ENCODE peak calls at places on chromosomes 6 and 20, in eight cellular contexts. One of them, this sample, is unnamed.

GRCh38 chr6:158911746-158912158 is 88.2 kb downstream of the RSPH3 start:
- DNase-seq in AG10803: no peak
- DNase-seq in neural crest cell: no peak
- DNase-seq in AG04450: no peak
- DNase-seq in psoas muscle: no peak
- DNase-seq in fibroblast of pulmonary artery: no peak
- DNase-seq in H9: no peak
- DNase-seq in CD8-positive, alpha-beta T cell: no peak
- DNase-seq in this sample: no peak

GRCh38 chr20:53163486-53163885 is 191.3 kb downstream of the TSHZ2 start:
- DNase-seq in psoas muscle: peak
- DNase-seq in neural crest cell: no peak
- DNase-seq in AG04450: no peak
- DNase-seq in fibroblast of pulmonary artery: peak
- DNase-seq in CD8-positive, alpha-beta T cell: no peak
- DNase-seq in AG10803: peak
- DNase-seq in H9: no peak
- DNase-seq in this sample: no peak

GRCh38 chr20:36275011-36275410 is 31.1 kb upstream of the DLGAP4 start:
- DNase-seq in neural crest cell: no peak
- DNase-seq in AG10803: no peak
- DNase-seq in AG04450: no peak
- DNase-seq in H9: no peak
- DNase-seq in psoas muscle: no peak
- DNase-seq in fibroblast of pulmonary artery: no peak
- DNase-seq in CD8-positive, alpha-beta T cell: no peak
- DNase-seq in this sample: no peak

GRCh38 chr6:46353450-46353998 is 137.7 kb downstream of the RCAN2 start:
- DNase-seq in psoas muscle: no peak
- DNase-seq in fibroblast of pulmonary artery: no peak
- DNase-seq in AG04450: no peak
- DNase-seq in CD8-positive, alpha-beta T cell: no peak
- DNase-seq in AG10803: no peak
- DNase-seq in H9: no peak
- DNase-seq in neural crest cell: no peak
- DNase-seq in this sample: no peak

GRCh38 chr6:168035661-168036616 is 38.5 kb downstream of the KIF25 start:
- DNase-seq in fibroblast of pulmonary artery: peak
- DNase-seq in AG10803: peak
- DNase-seq in CD8-positive, alpha-beta T cell: no peak
- DNase-seq in neural crest cell: no peak
- DNase-seq in H9: no peak
- DNase-seq in psoas muscle: no peak
- DNase-seq in AG04450: no peak
- DNase-seq in this sample: no peak

GRCh38 chr6:129276986-129277385 is 394.0 kb downstream of the LAMA2 start:
- DNase-seq in H9: no peak
- DNase-seq in AG10803: no peak
- DNase-seq in neural crest cell: no peak
- DNase-seq in CD8-positive, alpha-beta T cell: no peak
- DNase-seq in psoas muscle: no peak
- DNase-seq in AG04450: no peak
- DNase-seq in fibroblast of pulmonary artery: peak
- DNase-seq in this sample: no peak

GRCh38 chr20:48584391-48585249 is 243.2 kb downstream of the PREX1 start:
- DNase-seq in AG10803: no peak
- DNase-seq in AG04450: no peak
- DNase-seq in psoas muscle: no peak
- DNase-seq in CD8-positive, alpha-beta T cell: no peak
- DNase-seq in neural crest cell: no peak
- DNase-seq in fibroblast of pulmonary artery: no peak
- DNase-seq in H9: no peak
- DNase-seq in this sample: no peak

GRCh38 chr20:50508171-50508761 is 1.9 kb upstream of the PTPN1 start:
- DNase-seq in CD8-positive, alpha-beta T cell: no peak
- DNase-seq in psoas muscle: no peak
- DNase-seq in fibroblast of pulmonary artery: no peak
- DNase-seq in H9: peak
- DNase-seq in AG10803: peak
- DNase-seq in neural crest cell: no peak
- DNase-seq in AG04450: no peak
- DNase-seq in this sample: no peak

GRCh38 chr20:59248031-59248684 is 52.3 kb upstream of the EDN3 start:
- DNase-seq in fibroblast of pulmonary artery: no peak
- DNase-seq in AG04450: no peak
- DNase-seq in psoas muscle: no peak
- DNase-seq in H9: no peak
- DNase-seq in CD8-positive, alpha-beta T cell: no peak
- DNase-seq in AG10803: peak
- DNase-seq in neural crest cell: no peak
- DNase-seq in this sample: no peak

GRCh38 chr6:149904661-149905370 is 6.9 kb upstream of the RAET1E start:
- DNase-seq in H9: peak
- DNase-seq in CD8-positive, alpha-beta T cell: no peak
- DNase-seq in fibroblast of pulmonary artery: no peak
- DNase-seq in psoas muscle: no peak
- DNase-seq in AG10803: no peak
- DNase-seq in AG04450: no peak
- DNase-seq in neural crest cell: no peak
- DNase-seq in this sample: no peak

GRCh38 chr6:35602133-35602946 is 86.4 kb downstream of the FKBP5 start:
- DNase-seq in fibroblast of pulmonary artery: peak
- DNase-seq in AG10803: peak
- DNase-seq in psoas muscle: no peak
- DNase-seq in CD8-positive, alpha-beta T cell: no peak
- DNase-seq in H9: no peak
- DNase-seq in neural crest cell: no peak
- DNase-seq in AG04450: no peak
- DNase-seq in this sample: no peak

GRCh38 chr20:54474866-54475265 is 527 bp upstream of the DOK5 start:
- DNase-seq in psoas muscle: no peak
- DNase-seq in CD8-positive, alpha-beta T cell: no peak
- DNase-seq in H9: no peak
- DNase-seq in neural crest cell: no peak
- DNase-seq in AG04450: no peak
- DNase-seq in AG10803: no peak
- DNase-seq in fibroblast of pulmonary artery: no peak
- DNase-seq in this sample: no peak

GRCh38 chr6:150142657-150143501 is at the start of gene PPP1R14C:
- DNase-seq in neural crest cell: peak
- DNase-seq in AG04450: no peak
- DNase-seq in AG10803: peak
- DNase-seq in psoas muscle: peak
- DNase-seq in CD8-positive, alpha-beta T cell: no peak
- DNase-seq in H9: peak
- DNase-seq in fibroblast of pulmonary artery: no peak
- DNase-seq in this sample: peak

GRCh38 chr6:99119109-99120031 is 171.6 kb upstream of the FBXL4 start:
- DNase-seq in neural crest cell: peak
- DNase-seq in AG04450: peak
- DNase-seq in psoas muscle: no peak
- DNase-seq in H9: peak
- DNase-seq in fibroblast of pulmonary artery: peak
- DNase-seq in AG10803: peak
- DNase-seq in CD8-positive, alpha-beta T cell: no peak
- DNase-seq in this sample: no peak

GRCh38 chr20:51404297-51405060 is 138.0 kb downstream of the NFATC2 start:
- DNase-seq in H9: peak
- DNase-seq in fibroblast of pulmonary artery: peak
- DNase-seq in AG10803: no peak
- DNase-seq in CD8-positive, alpha-beta T cell: peak
- DNase-seq in AG04450: no peak
- DNase-seq in psoas muscle: no peak
- DNase-seq in neural crest cell: no peak
- DNase-seq in this sample: no peak

GRCh38 chr6:71333700-71334099 is 45.1 kb downstream of the OGFRL1 start:
- DNase-seq in H9: no peak
- DNase-seq in neural crest cell: no peak
- DNase-seq in fibroblast of pulmonary artery: peak
- DNase-seq in CD8-positive, alpha-beta T cell: no peak
- DNase-seq in psoas muscle: no peak
- DNase-seq in AG04450: peak
- DNase-seq in AG10803: peak
- DNase-seq in this sample: no peak

GRCh38 chr20:38346741-38347140 is 459 bp downstream of the LBP start:
- DNase-seq in H9: no peak
- DNase-seq in CD8-positive, alpha-beta T cell: no peak
- DNase-seq in psoas muscle: no peak
- DNase-seq in AG04450: no peak
- DNase-seq in neural crest cell: no peak
- DNase-seq in fibroblast of pulmonary artery: no peak
- DNase-seq in AG10803: no peak
- DNase-seq in this sample: no peak

GRCh38 chr20:23318347-23318746 is 32.2 kb upstream of the NXT1 start:
- DNase-seq in CD8-positive, alpha-beta T cell: no peak
- DNase-seq in fibroblast of pulmonary artery: no peak
- DNase-seq in AG10803: no peak
- DNase-seq in psoas muscle: no peak
- DNase-seq in neural crest cell: no peak
- DNase-seq in AG04450: no peak
- DNase-seq in H9: no peak
- DNase-seq in this sample: no peak

DNA sequence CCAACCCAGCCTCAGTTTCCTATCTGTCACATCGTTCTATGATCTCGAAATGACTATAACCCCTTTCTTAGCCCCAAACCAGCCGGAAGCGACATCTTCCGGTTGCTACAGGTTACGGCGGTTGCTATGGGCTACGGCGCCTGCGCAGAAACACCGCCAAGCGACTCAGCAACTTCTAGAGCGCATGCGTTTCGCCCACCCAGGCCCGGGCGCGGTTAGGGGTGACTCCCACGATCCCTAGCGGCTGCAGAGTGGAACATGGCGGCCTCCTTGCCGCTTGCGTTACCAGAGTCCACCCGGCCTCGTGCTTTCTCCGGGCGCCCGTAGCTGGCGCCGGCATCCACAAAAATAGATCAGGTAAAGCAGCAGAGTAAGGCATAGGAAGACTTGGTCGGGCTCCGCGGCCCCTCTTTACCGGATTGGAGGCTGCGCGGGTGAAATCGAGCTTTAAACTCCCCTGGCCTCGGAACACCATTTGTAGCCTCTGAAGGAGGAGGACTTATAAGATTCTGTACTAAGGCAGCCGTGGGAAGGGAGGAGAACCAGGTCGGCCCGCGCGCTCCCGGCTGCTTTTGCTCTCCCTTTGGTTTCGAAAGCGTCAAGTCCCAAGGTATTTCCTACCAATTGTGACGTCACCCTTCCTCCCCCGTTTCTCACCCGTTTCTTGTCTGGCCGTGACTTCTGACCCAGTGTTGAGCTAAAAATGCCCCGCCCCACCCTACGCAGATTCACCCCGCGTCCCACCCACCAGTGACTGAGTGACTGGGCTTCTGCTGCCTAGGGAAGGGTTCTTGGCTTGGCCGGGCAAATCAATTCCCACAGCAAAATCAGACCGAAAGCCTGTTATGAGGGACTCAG is 3.5 kb downstream of the SDCBP2 start:
- DNase-seq in AG10803: peak
- DNase-seq in psoas muscle: peak
- DNase-seq in AG04450: peak
- DNase-seq in fibroblast of pulmonary artery: peak
- DNase-seq in H9: peak
- DNase-seq in CD8-positive, alpha-beta T cell: peak
- DNase-seq in neural crest cell: peak
- DNase-seq in this sample: peak
- TF ChIP-seq CTCF in AG10803: peak
- TF ChIP-seq CTCF in psoas muscle: no peak
- TF ChIP-seq CTCF in AG04450: no peak
- TF ChIP-seq CTCF in fibroblast of pulmonary artery: no peak
- TF ChIP-seq CTCF in H9: no peak
- TF ChIP-seq CTCF in CD8-positive, alpha-beta T cell: no peak
- TF ChIP-seq CTCF in neural crest cell: peak
- TF ChIP-seq CTCF in this sample: peak

DNA sequence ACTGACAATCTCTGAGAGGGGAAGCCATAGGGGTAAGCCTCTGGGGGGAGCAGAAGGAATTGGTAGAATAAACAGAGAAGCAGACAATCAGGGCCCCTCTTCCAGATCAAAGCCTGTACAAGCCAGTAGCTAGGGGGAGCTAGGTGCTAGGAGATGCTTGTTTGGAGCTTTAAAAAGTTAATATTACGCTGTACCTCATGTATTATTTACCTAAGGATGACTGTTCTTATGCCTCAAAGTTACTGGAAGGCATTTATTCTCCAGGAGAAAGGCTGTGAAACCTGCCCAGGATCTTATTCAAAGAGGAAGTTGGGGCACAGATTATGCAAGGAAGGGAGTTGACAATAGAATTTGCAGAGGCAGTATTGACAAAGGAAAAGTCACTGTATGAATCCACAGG is 111.8 kb upstream of the SLC35F1 start:
- DNase-seq in CD8-positive, alpha-beta T cell: no peak
- DNase-seq in AG04450: no peak
- DNase-seq in neural crest cell: no peak
- DNase-seq in psoas muscle: no peak
- DNase-seq in AG10803: no peak
- DNase-seq in fibroblast of pulmonary artery: no peak
- DNase-seq in H9: no peak
- DNase-seq in this sample: no peak
- TF ChIP-seq CTCF in CD8-positive, alpha-beta T cell: no peak
- TF ChIP-seq CTCF in AG04450: no peak
- TF ChIP-seq CTCF in neural crest cell: no peak
- TF ChIP-seq CTCF in psoas muscle: no peak
- TF ChIP-seq CTCF in AG10803: no peak
- TF ChIP-seq CTCF in fibroblast of pulmonary artery: no peak
- TF ChIP-seq CTCF in H9: peak
- TF ChIP-seq CTCF in this sample: no peak

DNA sequence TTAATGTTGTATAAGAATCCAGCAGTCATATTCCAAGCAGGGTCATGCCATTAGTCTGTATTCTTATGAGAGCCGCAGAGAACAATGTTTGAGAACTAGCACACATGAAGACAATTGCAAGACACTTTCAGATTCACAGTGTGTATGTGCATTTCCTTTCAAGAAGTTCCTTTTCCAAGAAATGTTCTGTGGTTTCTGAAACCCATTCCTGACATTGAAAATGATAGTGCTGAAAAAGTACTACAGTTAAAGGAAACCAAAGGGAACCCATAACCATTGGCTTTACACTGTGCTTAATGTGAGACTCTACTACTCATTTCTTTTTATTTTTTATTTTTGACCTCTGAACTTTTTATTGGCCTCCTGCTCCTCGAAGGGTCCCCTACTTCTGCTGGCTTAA is 4.2 kb upstream of the CALHM6 start:
- DNase-seq in CD8-positive, alpha-beta T cell: no peak
- DNase-seq in neural crest cell: no peak
- DNase-seq in fibroblast of pulmonary artery: no peak
- DNase-seq in psoas muscle: no peak
- DNase-seq in AG04450: no peak
- DNase-seq in AG10803: no peak
- DNase-seq in H9: no peak
- DNase-seq in this sample: no peak
- TF ChIP-seq CTCF in CD8-positive, alpha-beta T cell: no peak
- TF ChIP-seq CTCF in neural crest cell: no peak
- TF ChIP-seq CTCF in fibroblast of pulmonary artery: no peak
- TF ChIP-seq CTCF in psoas muscle: no peak
- TF ChIP-seq CTCF in AG04450: no peak
- TF ChIP-seq CTCF in AG10803: no peak
- TF ChIP-seq CTCF in H9: no peak
- TF ChIP-seq CTCF in this sample: no peak

DNA sequence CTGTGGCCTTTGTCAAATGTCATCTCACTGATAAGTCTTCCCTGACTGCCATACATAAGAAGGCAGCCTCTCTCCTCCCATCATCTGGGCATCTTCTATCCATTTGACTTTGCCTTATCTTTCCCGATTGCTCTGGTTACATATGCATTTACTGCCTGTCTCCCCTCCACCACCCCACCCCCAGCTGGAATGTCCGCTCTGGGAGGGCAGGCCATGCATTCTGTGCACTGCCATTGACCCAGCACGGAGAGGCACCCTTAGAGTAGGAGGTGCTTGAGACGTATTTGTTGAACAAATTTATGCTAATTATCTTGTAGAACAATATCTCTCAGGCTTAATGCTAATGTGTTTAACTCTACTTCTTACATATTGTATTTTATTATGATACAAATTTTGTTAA is 183.9 kb upstream of the HDAC2 start:
- DNase-seq in AG04450: no peak
- DNase-seq in AG10803: no peak
- DNase-seq in psoas muscle: no peak
- DNase-seq in fibroblast of pulmonary artery: no peak
- DNase-seq in neural crest cell: no peak
- DNase-seq in H9: no peak
- DNase-seq in CD8-positive, alpha-beta T cell: no peak
- DNase-seq in this sample: no peak
- TF ChIP-seq CTCF in AG04450: no peak
- TF ChIP-seq CTCF in AG10803: no peak
- TF ChIP-seq CTCF in psoas muscle: no peak
- TF ChIP-seq CTCF in fibroblast of pulmonary artery: no peak
- TF ChIP-seq CTCF in neural crest cell: no peak
- TF ChIP-seq CTCF in H9: no peak
- TF ChIP-seq CTCF in CD8-positive, alpha-beta T cell: no peak
- TF ChIP-seq CTCF in this sample: no peak